ENCODE peak calls at places on chromosomes 4 and X, in four cellular contexts. One of them, this sample, is unnamed.

GRCh38 chr4:112813790-112814189 is 176.8 kb downstream of the LARP7 start:
- DNase-seq in cardiac fibroblast: peak
- DNase-seq in activated naive CD4-positive, alpha-beta T cell treated with anti-CD3 and anti-CD28 coated beads, Interleukin-2, amount 50 U/mL, for 16 hours: no peak
- DNase-seq in midbrain: peak
- DNase-seq in this sample: peak

GRCh38 chr4:185019451-185020292 is 1.4 kb downstream of the HELT start:
- DNase-seq in cardiac fibroblast: no peak
- DNase-seq in activated naive CD4-positive, alpha-beta T cell treated with anti-CD3 and anti-CD28 coated beads, Interleukin-2, amount 50 U/mL, for 16 hours: no peak
- DNase-seq in midbrain: no peak
- DNase-seq in this sample: no peak

GRCh38 chr4:104063341-104063740 is 343.6 kb upstream of the TACR3 start:
- DNase-seq in cardiac fibroblast: no peak
- DNase-seq in activated naive CD4-positive, alpha-beta T cell treated with anti-CD3 and anti-CD28 coated beads, Interleukin-2, amount 50 U/mL, for 16 hours: no peak
- DNase-seq in midbrain: no peak
- DNase-seq in this sample: no peak

GRCh38 chrX:85243761-85244410 is at the start of the genes SATL1 and ZNF711:
- DNase-seq in cardiac fibroblast: peak
- DNase-seq in activated naive CD4-positive, alpha-beta T cell treated with anti-CD3 and anti-CD28 coated beads, Interleukin-2, amount 50 U/mL, for 16 hours: peak
- DNase-seq in midbrain: peak
- DNase-seq in this sample: peak

GRCh38 chrX:100979881-100980607 is 10.5 kb downstream of the ARL13A start:
- DNase-seq in cardiac fibroblast: no peak
- DNase-seq in activated naive CD4-positive, alpha-beta T cell treated with anti-CD3 and anti-CD28 coated beads, Interleukin-2, amount 50 U/mL, for 16 hours: no peak
- DNase-seq in midbrain: no peak
- DNase-seq in this sample: no peak

GRCh38 chr4:74527049-74527448 is 82.1 kb downstream of the AREG start:
- DNase-seq in cardiac fibroblast: peak
- DNase-seq in activated naive CD4-positive, alpha-beta T cell treated with anti-CD3 and anti-CD28 coated beads, Interleukin-2, amount 50 U/mL, for 16 hours: no peak
- DNase-seq in midbrain: no peak
- DNase-seq in this sample: no peak

GRCh38 chr4:109065006-109065405 is 237.5 kb downstream of the COL25A1 start:
- DNase-seq in cardiac fibroblast: no peak
- DNase-seq in activated naive CD4-positive, alpha-beta T cell treated with anti-CD3 and anti-CD28 coated beads, Interleukin-2, amount 50 U/mL, for 16 hours: no peak
- DNase-seq in midbrain: no peak
- DNase-seq in this sample: peak

GRCh38 chr4:138696771-138697170 is 318.8 kb upstream of the NOCT start:
- DNase-seq in cardiac fibroblast: no peak
- DNase-seq in activated naive CD4-positive, alpha-beta T cell treated with anti-CD3 and anti-CD28 coated beads, Interleukin-2, amount 50 U/mL, for 16 hours: no peak
- DNase-seq in midbrain: no peak
- DNase-seq in this sample: peak

GRCh38 chr4:56821394-56822263 is at the start of gene SPINK2:
- DNase-seq in cardiac fibroblast: no peak
- DNase-seq in activated naive CD4-positive, alpha-beta T cell treated with anti-CD3 and anti-CD28 coated beads, Interleukin-2, amount 50 U/mL, for 16 hours: peak
- DNase-seq in midbrain: no peak
- DNase-seq in this sample: no peak

GRCh38 chr4:51923343-51923742 is 80.4 kb downstream of the DCUN1D4 start:
- DNase-seq in cardiac fibroblast: no peak
- DNase-seq in activated naive CD4-positive, alpha-beta T cell treated with anti-CD3 and anti-CD28 coated beads, Interleukin-2, amount 50 U/mL, for 16 hours: no peak
- DNase-seq in midbrain: no peak
- DNase-seq in this sample: no peak

GRCh38 chrX:123859409-123859827 is 435 bp upstream of the XIAP start:
- DNase-seq in cardiac fibroblast: no peak
- DNase-seq in activated naive CD4-positive, alpha-beta T cell treated with anti-CD3 and anti-CD28 coated beads, Interleukin-2, amount 50 U/mL, for 16 hours: peak
- DNase-seq in midbrain: peak
- DNase-seq in this sample: no peak

GRCh38 chr4:7045961-7046921 is 3.1 kb downstream of the TADA2B start:
- DNase-seq in cardiac fibroblast: no peak
- DNase-seq in activated naive CD4-positive, alpha-beta T cell treated with anti-CD3 and anti-CD28 coated beads, Interleukin-2, amount 50 U/mL, for 16 hours: no peak
- DNase-seq in midbrain: no peak
- DNase-seq in this sample: no peak

GRCh38 chr4:107317596-107317995 is 281.5 kb upstream of the DKK2 start:
- DNase-seq in cardiac fibroblast: no peak
- DNase-seq in activated naive CD4-positive, alpha-beta T cell treated with anti-CD3 and anti-CD28 coated beads, Interleukin-2, amount 50 U/mL, for 16 hours: no peak
- DNase-seq in midbrain: no peak
- DNase-seq in this sample: peak

GRCh38 chrX:40530471-40530870 is 50.3 kb upstream of the ATP6AP2 start:
- DNase-seq in cardiac fibroblast: no peak
- DNase-seq in activated naive CD4-positive, alpha-beta T cell treated with anti-CD3 and anti-CD28 coated beads, Interleukin-2, amount 50 U/mL, for 16 hours: no peak
- DNase-seq in midbrain: no peak
- DNase-seq in this sample: no peak

GRCh38 chrX:48492293-48492910 is 16.4 kb upstream of the PORCN start:
- DNase-seq in cardiac fibroblast: peak
- DNase-seq in activated naive CD4-positive, alpha-beta T cell treated with anti-CD3 and anti-CD28 coated beads, Interleukin-2, amount 50 U/mL, for 16 hours: no peak
- DNase-seq in midbrain: no peak
- DNase-seq in this sample: peak

GRCh38 chr4:2105559-2105958 is 46.4 kb downstream of the NAT8L start:
- DNase-seq in cardiac fibroblast: no peak
- DNase-seq in activated naive CD4-positive, alpha-beta T cell treated with anti-CD3 and anti-CD28 coated beads, Interleukin-2, amount 50 U/mL, for 16 hours: no peak
- DNase-seq in midbrain: no peak
- DNase-seq in this sample: peak

GRCh38 chrX:11187001-11187400 is 75.9 kb downstream of the HCCS start:
- DNase-seq in cardiac fibroblast: no peak
- DNase-seq in activated naive CD4-positive, alpha-beta T cell treated with anti-CD3 and anti-CD28 coated beads, Interleukin-2, amount 50 U/mL, for 16 hours: no peak
- DNase-seq in midbrain: no peak
- DNase-seq in this sample: no peak

GRCh38 chr4:38931125-38931524 is 63.5 kb downstream of the FAM114A1 start:
- DNase-seq in cardiac fibroblast: no peak
- DNase-seq in activated naive CD4-positive, alpha-beta T cell treated with anti-CD3 and anti-CD28 coated beads, Interleukin-2, amount 50 U/mL, for 16 hours: no peak
- DNase-seq in midbrain: no peak
- DNase-seq in this sample: no peak

This sample was measured in amniotic epithelial cell.